ENCODE peak calls at places on chromosomes 5 and 9, in six cellular contexts. One of them, this sample, is unnamed.

GRCh38 chr9:127521919-127522304 is 70.6 kb downstream of the LRSAM1 start:
- DNase-seq in body of pancreas: peak
- DNase-seq in A549: no peak
- DNase-seq in gastrocnemius medialis: no peak
- DNase-seq in adrenal gland: no peak
- DNase-seq in breast epithelium: no peak
- DNase-seq in this sample: no peak

GRCh38 chr9:70484232-70485130 is 70.0 kb upstream of the KLF9 start:
- DNase-seq in A549: peak
- DNase-seq in breast epithelium: no peak
- DNase-seq in gastrocnemius medialis: peak
- DNase-seq in body of pancreas: peak
- DNase-seq in adrenal gland: peak
- DNase-seq in this sample: no peak

GRCh38 chr5:52007230-52007858 is 624.1 kb downstream of the ISL1 start:
- DNase-seq in A549: peak
- DNase-seq in gastrocnemius medialis: no peak
- DNase-seq in adrenal gland: peak
- DNase-seq in breast epithelium: no peak
- DNase-seq in body of pancreas: no peak
- DNase-seq in this sample: no peak

GRCh38 chr9:113997610-113998009 is 80.5 kb downstream of the AMBP start:
- DNase-seq in adrenal gland: peak
- DNase-seq in breast epithelium: peak
- DNase-seq in body of pancreas: no peak
- DNase-seq in A549: no peak
- DNase-seq in gastrocnemius medialis: no peak
- DNase-seq in this sample: peak

GRCh38 chr5:142829821-142830220 is 59.6 kb downstream of the ARHGAP26 start:
- DNase-seq in gastrocnemius medialis: no peak
- DNase-seq in body of pancreas: no peak
- DNase-seq in adrenal gland: no peak
- DNase-seq in breast epithelium: no peak
- DNase-seq in A549: no peak
- DNase-seq in this sample: peak

GRCh38 chr9:119365291-119366027 is 3.8 kb downstream of the BRINP1 start:
- DNase-seq in adrenal gland: peak
- DNase-seq in breast epithelium: no peak
- DNase-seq in body of pancreas: no peak
- DNase-seq in gastrocnemius medialis: no peak
- DNase-seq in A549: peak
- DNase-seq in this sample: no peak

GRCh38 chr9:84778537-84778936 is 109.0 kb downstream of the NTRK2 start:
- DNase-seq in body of pancreas: no peak
- DNase-seq in breast epithelium: no peak
- DNase-seq in adrenal gland: no peak
- DNase-seq in gastrocnemius medialis: no peak
- DNase-seq in A549: no peak
- DNase-seq in this sample: no peak

GRCh38 chr9:120358877-120359276 is 221.1 kb downstream of the CDK5RAP2 start:
- DNase-seq in A549: no peak
- DNase-seq in body of pancreas: no peak
- DNase-seq in adrenal gland: no peak
- DNase-seq in gastrocnemius medialis: no peak
- DNase-seq in breast epithelium: no peak
- DNase-seq in this sample: no peak

GRCh38 chr9:114200721-114201300 is 45.5 kb downstream of the COL27A1 start:
- DNase-seq in gastrocnemius medialis: no peak
- DNase-seq in A549: no peak
- DNase-seq in adrenal gland: no peak
- DNase-seq in breast epithelium: no peak
- DNase-seq in body of pancreas: no peak
- DNase-seq in this sample: no peak

GRCh38 chr5:73093943-73094342 is 26.4 kb upstream of the TMEM171 start:
- DNase-seq in body of pancreas: no peak
- DNase-seq in adrenal gland: peak
- DNase-seq in breast epithelium: no peak
- DNase-seq in A549: peak
- DNase-seq in gastrocnemius medialis: no peak
- DNase-seq in this sample: no peak

GRCh38 chr5:16787278-16787677 is 148.8 kb downstream of the MYO10 start:
- DNase-seq in adrenal gland: no peak
- DNase-seq in breast epithelium: no peak
- DNase-seq in body of pancreas: peak
- DNase-seq in gastrocnemius medialis: no peak
- DNase-seq in A549: no peak
- DNase-seq in this sample: no peak

GRCh38 chr5:172848419-172848818 is 14.4 kb downstream of the ERGIC1 start:
- DNase-seq in A549: no peak
- DNase-seq in gastrocnemius medialis: no peak
- DNase-seq in adrenal gland: no peak
- DNase-seq in body of pancreas: no peak
- DNase-seq in breast epithelium: no peak
- DNase-seq in this sample: no peak

GRCh38 chr5:148828461-148829247 is 2.2 kb downstream of the ADRB2 start:
- DNase-seq in body of pancreas: no peak
- DNase-seq in breast epithelium: no peak
- DNase-seq in gastrocnemius medialis: peak
- DNase-seq in adrenal gland: no peak
- DNase-seq in A549: no peak
- DNase-seq in this sample: no peak

GRCh38 chr5:17054911-17055310 is 118.8 kb upstream of the MYO10 start:
- DNase-seq in gastrocnemius medialis: no peak
- DNase-seq in adrenal gland: no peak
- DNase-seq in breast epithelium: no peak
- DNase-seq in A549: no peak
- DNase-seq in body of pancreas: no peak
- DNase-seq in this sample: no peak

GRCh38 chr5:14172149-14172795 is 29.1 kb downstream of the TRIO start:
- DNase-seq in gastrocnemius medialis: no peak
- DNase-seq in body of pancreas: no peak
- DNase-seq in breast epithelium: no peak
- DNase-seq in A549: no peak
- DNase-seq in adrenal gland: no peak
- DNase-seq in this sample: no peak

GRCh38 chr5:133944263-133945230 is 23.9 kb downstream of the C5orf15 start:
- DNase-seq in gastrocnemius medialis: no peak
- DNase-seq in breast epithelium: no peak
- DNase-seq in body of pancreas: peak
- DNase-seq in adrenal gland: peak
- DNase-seq in A549: peak
- DNase-seq in this sample: no peak

GRCh38 chr5:3741372-3741770 is 145.7 kb downstream of the IRX1 start:
- DNase-seq in gastrocnemius medialis: no peak
- DNase-seq in breast epithelium: peak
- DNase-seq in body of pancreas: no peak
- DNase-seq in A549: peak
- DNase-seq in adrenal gland: no peak
- DNase-seq in this sample: no peak

GRCh38 chr5:151757233-151758140 is 944 bp downstream of the ATOX1 start:
- DNase-seq in gastrocnemius medialis: no peak
- DNase-seq in A549: no peak
- DNase-seq in body of pancreas: no peak
- DNase-seq in adrenal gland: no peak
- DNase-seq in breast epithelium: no peak
- DNase-seq in this sample: peak

GRCh38 chr5:151755383-151755782 is 3.0 kb downstream of the ATOX1 start:
- DNase-seq in A549: no peak
- DNase-seq in breast epithelium: no peak
- DNase-seq in gastrocnemius medialis: no peak
- DNase-seq in adrenal gland: no peak
- DNase-seq in body of pancreas: peak
- DNase-seq in this sample: no peak

GRCh38 chr5:151758141-151758429 is 346 bp downstream of the ATOX1 start:
- DNase-seq in gastrocnemius medialis: peak
- DNase-seq in breast epithelium: no peak
- DNase-seq in A549: no peak
- DNase-seq in adrenal gland: no peak
- DNase-seq in body of pancreas: peak
- DNase-seq in this sample: peak

GRCh38 chr5:151758430-151759241 is at the start of gene ATOX1:
- DNase-seq in body of pancreas: peak
- DNase-seq in breast epithelium: peak
- DNase-seq in adrenal gland: peak
- DNase-seq in gastrocnemius medialis: peak
- DNase-seq in A549: peak
- DNase-seq in this sample: peak
- TF ChIP-seq CTCF in body of pancreas: peak
- TF ChIP-seq CTCF in breast epithelium: peak
- TF ChIP-seq CTCF in adrenal gland: peak
- TF ChIP-seq CTCF in gastrocnemius medialis: peak
- TF ChIP-seq CTCF in A549: no peak
- TF ChIP-seq CTCF in this sample: no peak

DNA sequence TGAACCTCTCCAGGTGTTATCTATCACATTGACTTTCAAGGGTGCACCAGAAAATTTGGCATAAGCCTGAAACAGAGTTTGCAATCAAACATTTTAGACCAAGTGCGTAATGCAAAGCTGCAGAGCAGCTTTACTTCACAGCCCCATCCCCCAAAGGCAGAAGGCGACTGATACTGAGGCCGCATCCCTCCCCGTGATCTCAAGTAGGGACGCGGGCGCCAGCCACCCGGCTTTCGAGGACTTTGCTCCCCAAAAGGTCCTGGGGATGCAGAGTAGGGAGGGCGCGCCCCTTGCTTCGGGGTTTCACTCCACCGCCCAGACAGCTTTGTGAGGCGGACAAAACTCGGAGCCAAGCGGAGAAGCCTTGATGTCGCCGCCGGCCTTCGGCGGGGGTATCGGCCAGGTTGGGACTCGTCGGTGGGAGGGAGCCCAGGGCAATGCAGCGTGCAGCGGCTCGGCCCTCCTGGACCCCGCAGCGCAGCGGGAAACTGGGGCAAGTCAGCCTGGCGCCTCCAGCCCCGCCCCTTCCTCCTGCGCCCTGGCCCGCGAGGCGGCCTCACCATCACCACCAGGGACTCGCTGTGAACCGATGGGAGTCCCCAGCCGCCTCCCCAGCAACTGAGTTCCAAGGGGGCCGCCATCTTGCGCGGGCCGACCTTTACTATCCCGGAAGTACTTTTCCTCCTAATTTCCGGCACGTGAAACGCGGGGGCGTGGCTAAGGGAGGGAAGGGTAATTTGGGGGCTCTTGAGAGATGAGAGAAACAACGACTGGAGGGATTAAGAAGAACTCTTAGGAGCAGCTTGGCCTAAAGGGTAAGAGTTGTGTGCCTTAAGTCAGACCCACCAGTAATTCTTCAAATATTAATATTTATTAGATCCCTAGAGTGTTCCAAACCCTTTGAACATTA is at the start of gene MTX3:
- DNase-seq in breast epithelium: peak
- DNase-seq in A549: peak
- DNase-seq in adrenal gland: peak
- DNase-seq in body of pancreas: peak
- DNase-seq in gastrocnemius medialis: peak
- DNase-seq in this sample: peak
- TF ChIP-seq POLR2A in breast epithelium: no peak
- TF ChIP-seq POLR2A in A549: peak
- TF ChIP-seq POLR2A in adrenal gland: peak
- TF ChIP-seq POLR2A in body of pancreas: peak
- TF ChIP-seq POLR2A in gastrocnemius medialis: peak
- TF ChIP-seq POLR2A in this sample: no peak

GRCh38 chr5:131167615-131168014 is 2.6 kb upstream of the HINT1 start:
- DNase-seq in adrenal gland: no peak
- DNase-seq in body of pancreas: no peak
- DNase-seq in A549: no peak
- DNase-seq in gastrocnemius medialis: no peak
- DNase-seq in breast epithelium: no peak
- DNase-seq in this sample: no peak
- TF ChIP-seq CTCF in adrenal gland: no peak
- TF ChIP-seq CTCF in body of pancreas: no peak
- TF ChIP-seq CTCF in A549: no peak
- TF ChIP-seq CTCF in gastrocnemius medialis: no peak
- TF ChIP-seq CTCF in breast epithelium: no peak
- TF ChIP-seq CTCF in this sample: no peak

GRCh38 chr5:60978968-60979367 is 34.0 kb downstream of the NDUFAF2 start:
- DNase-seq in body of pancreas: no peak
- DNase-seq in gastrocnemius medialis: no peak
- DNase-seq in breast epithelium: no peak
- DNase-seq in adrenal gland: no peak
- DNase-seq in A549: no peak
- DNase-seq in this sample: no peak
- TF ChIP-seq POLR2A in body of pancreas: no peak
- TF ChIP-seq POLR2A in gastrocnemius medialis: no peak
- TF ChIP-seq POLR2A in breast epithelium: no peak
- TF ChIP-seq POLR2A in adrenal gland: no peak
- TF ChIP-seq POLR2A in A549: no peak
- TF ChIP-seq POLR2A in this sample: no peak

GRCh38 chr5:36696059-36696673 is 89.8 kb downstream of the SLC1A3 start:
- DNase-seq in breast epithelium: peak
- DNase-seq in body of pancreas: peak
- DNase-seq in gastrocnemius medialis: peak
- DNase-seq in adrenal gland: peak
- DNase-seq in A549: peak
- DNase-seq in this sample: peak
- TF ChIP-seq CTCF in breast epithelium: peak
- TF ChIP-seq CTCF in body of pancreas: peak
- TF ChIP-seq CTCF in gastrocnemius medialis: peak
- TF ChIP-seq CTCF in adrenal gland: peak
- TF ChIP-seq CTCF in A549: peak
- TF ChIP-seq CTCF in this sample: no peak

GRCh38 chr9:34651876-34652602 is at the start of gene IL11RA:
- DNase-seq in gastrocnemius medialis: peak
- DNase-seq in breast epithelium: peak
- DNase-seq in adrenal gland: peak
- DNase-seq in A549: peak
- DNase-seq in body of pancreas: peak
- DNase-seq in this sample: peak
- TF ChIP-seq POLR2A in gastrocnemius medialis: peak
- TF ChIP-seq POLR2A in breast epithelium: no peak
- TF ChIP-seq POLR2A in adrenal gland: no peak
- TF ChIP-seq POLR2A in A549: peak
- TF ChIP-seq POLR2A in body of pancreas: no peak
- TF ChIP-seq POLR2A in this sample: no peak